ENCODE peak calls at places on chromosome 2, in nine cellular contexts. One of them, this sample, is unnamed.

GRCh38 chr2:186648130-186648529 is 45.7 kb upstream of the FAM171B start:
- DNase-seq in head of caudate nucleus: no peak
- DNase-seq in keratinocyte: no peak
- DNase-seq in H7: no peak
- DNase-seq in CD8-positive, alpha-beta T cell: no peak
- DNase-seq in stimulated activated CD4-positive, alpha-beta T cell treated with anti-CD3 and anti-CD28 coated beads, Interleukin-2, amount 100 ng/mL, for 24 hours: no peak
- DNase-seq in choroid plexus epithelial cell: peak
- DNase-seq in fibroblast of the aortic adventitia: no peak
- DNase-seq in NCI-H2029: no peak
- DNase-seq in this sample: no peak

GRCh38 chr2:241859436-241860183 is 916 bp upstream of the PDCD1 start:
- DNase-seq in head of caudate nucleus: peak
- DNase-seq in CD8-positive, alpha-beta T cell: no peak
- DNase-seq in keratinocyte: no peak
- DNase-seq in choroid plexus epithelial cell: peak
- DNase-seq in stimulated activated CD4-positive, alpha-beta T cell treated with anti-CD3 and anti-CD28 coated beads, Interleukin-2, amount 100 ng/mL, for 24 hours: peak
- DNase-seq in NCI-H2029: no peak
- DNase-seq in fibroblast of the aortic adventitia: peak
- DNase-seq in H7: peak
- DNase-seq in this sample: peak

GRCh38 chr2:151091583-151091982 is 170.1 kb downstream of the RBM43 start:
- DNase-seq in stimulated activated CD4-positive, alpha-beta T cell treated with anti-CD3 and anti-CD28 coated beads, Interleukin-2, amount 100 ng/mL, for 24 hours: no peak
- DNase-seq in NCI-H2029: no peak
- DNase-seq in choroid plexus epithelial cell: no peak
- DNase-seq in keratinocyte: no peak
- DNase-seq in H7: no peak
- DNase-seq in head of caudate nucleus: no peak
- DNase-seq in fibroblast of the aortic adventitia: no peak
- DNase-seq in CD8-positive, alpha-beta T cell: no peak
- DNase-seq in this sample: no peak

GRCh38 chr2:159902722-159903121 is 104.7 kb upstream of the CD302 start:
- DNase-seq in CD8-positive, alpha-beta T cell: no peak
- DNase-seq in H7: no peak
- DNase-seq in stimulated activated CD4-positive, alpha-beta T cell treated with anti-CD3 and anti-CD28 coated beads, Interleukin-2, amount 100 ng/mL, for 24 hours: no peak
- DNase-seq in head of caudate nucleus: no peak
- DNase-seq in choroid plexus epithelial cell: peak
- DNase-seq in keratinocyte: no peak
- DNase-seq in NCI-H2029: no peak
- DNase-seq in fibroblast of the aortic adventitia: no peak
- DNase-seq in this sample: no peak

GRCh38 chr2:238895901-238896600 is 48.2 kb downstream of the TWIST2 start:
- DNase-seq in stimulated activated CD4-positive, alpha-beta T cell treated with anti-CD3 and anti-CD28 coated beads, Interleukin-2, amount 100 ng/mL, for 24 hours: no peak
- DNase-seq in fibroblast of the aortic adventitia: peak
- DNase-seq in CD8-positive, alpha-beta T cell: no peak
- DNase-seq in keratinocyte: no peak
- DNase-seq in NCI-H2029: no peak
- DNase-seq in choroid plexus epithelial cell: peak
- DNase-seq in head of caudate nucleus: no peak
- DNase-seq in H7: peak
- DNase-seq in this sample: no peak

GRCh38 chr2:102082591-102083586 is 59.7 kb upstream of the IL1R1 start:
- DNase-seq in head of caudate nucleus: no peak
- DNase-seq in stimulated activated CD4-positive, alpha-beta T cell treated with anti-CD3 and anti-CD28 coated beads, Interleukin-2, amount 100 ng/mL, for 24 hours: peak
- DNase-seq in NCI-H2029: peak
- DNase-seq in keratinocyte: no peak
- DNase-seq in H7: no peak
- DNase-seq in choroid plexus epithelial cell: peak
- DNase-seq in fibroblast of the aortic adventitia: peak
- DNase-seq in CD8-positive, alpha-beta T cell: no peak
- DNase-seq in this sample: peak

GRCh38 chr2:39062320-39062719 is 58.5 kb downstream of the SOS1 start:
- DNase-seq in stimulated activated CD4-positive, alpha-beta T cell treated with anti-CD3 and anti-CD28 coated beads, Interleukin-2, amount 100 ng/mL, for 24 hours: no peak
- DNase-seq in head of caudate nucleus: no peak
- DNase-seq in choroid plexus epithelial cell: no peak
- DNase-seq in keratinocyte: no peak
- DNase-seq in CD8-positive, alpha-beta T cell: no peak
- DNase-seq in NCI-H2029: no peak
- DNase-seq in H7: no peak
- DNase-seq in fibroblast of the aortic adventitia: no peak
- DNase-seq in this sample: no peak

GRCh38 chr2:12697617-12698016 is 19.1 kb upstream of the TRIB2 start:
- DNase-seq in choroid plexus epithelial cell: no peak
- DNase-seq in CD8-positive, alpha-beta T cell: no peak
- DNase-seq in NCI-H2029: no peak
- DNase-seq in head of caudate nucleus: no peak
- DNase-seq in H7: no peak
- DNase-seq in keratinocyte: no peak
- DNase-seq in stimulated activated CD4-positive, alpha-beta T cell treated with anti-CD3 and anti-CD28 coated beads, Interleukin-2, amount 100 ng/mL, for 24 hours: no peak
- DNase-seq in fibroblast of the aortic adventitia: no peak
- DNase-seq in this sample: no peak

GRCh38 chr2:43227830-43228280 is 1.4 kb upstream of the ZFP36L2 start:
- DNase-seq in head of caudate nucleus: no peak
- DNase-seq in choroid plexus epithelial cell: no peak
- DNase-seq in CD8-positive, alpha-beta T cell: no peak
- DNase-seq in fibroblast of the aortic adventitia: no peak
- DNase-seq in stimulated activated CD4-positive, alpha-beta T cell treated with anti-CD3 and anti-CD28 coated beads, Interleukin-2, amount 100 ng/mL, for 24 hours: no peak
- DNase-seq in keratinocyte: no peak
- DNase-seq in NCI-H2029: no peak
- DNase-seq in H7: no peak
- DNase-seq in this sample: no peak

GRCh38 chr2:154875999-154876398 is 177.5 kb downstream of the KCNJ3 start:
- DNase-seq in fibroblast of the aortic adventitia: no peak
- DNase-seq in head of caudate nucleus: no peak
- DNase-seq in H7: no peak
- DNase-seq in NCI-H2029: no peak
- DNase-seq in choroid plexus epithelial cell: no peak
- DNase-seq in stimulated activated CD4-positive, alpha-beta T cell treated with anti-CD3 and anti-CD28 coated beads, Interleukin-2, amount 100 ng/mL, for 24 hours: no peak
- DNase-seq in keratinocyte: no peak
- DNase-seq in CD8-positive, alpha-beta T cell: no peak
- DNase-seq in this sample: no peak

GRCh38 chr2:55097462-55098410 is 47.5 kb upstream of the RTN4 start:
- DNase-seq in H7: no peak
- DNase-seq in keratinocyte: no peak
- DNase-seq in stimulated activated CD4-positive, alpha-beta T cell treated with anti-CD3 and anti-CD28 coated beads, Interleukin-2, amount 100 ng/mL, for 24 hours: no peak
- DNase-seq in NCI-H2029: no peak
- DNase-seq in head of caudate nucleus: no peak
- DNase-seq in CD8-positive, alpha-beta T cell: no peak
- DNase-seq in fibroblast of the aortic adventitia: peak
- DNase-seq in choroid plexus epithelial cell: peak
- DNase-seq in this sample: no peak

GRCh38 chr2:49753344-49753930 is 599.1 kb upstream of the FSHR start:
- DNase-seq in NCI-H2029: no peak
- DNase-seq in CD8-positive, alpha-beta T cell: no peak
- DNase-seq in choroid plexus epithelial cell: no peak
- DNase-seq in stimulated activated CD4-positive, alpha-beta T cell treated with anti-CD3 and anti-CD28 coated beads, Interleukin-2, amount 100 ng/mL, for 24 hours: no peak
- DNase-seq in keratinocyte: no peak
- DNase-seq in fibroblast of the aortic adventitia: no peak
- DNase-seq in H7: no peak
- DNase-seq in head of caudate nucleus: no peak
- DNase-seq in this sample: no peak

GRCh38 chr2:188721231-188721630 is 252.9 kb upstream of the COL3A1 start:
- DNase-seq in fibroblast of the aortic adventitia: peak
- DNase-seq in H7: no peak
- DNase-seq in head of caudate nucleus: no peak
- DNase-seq in CD8-positive, alpha-beta T cell: no peak
- DNase-seq in choroid plexus epithelial cell: no peak
- DNase-seq in keratinocyte: no peak
- DNase-seq in stimulated activated CD4-positive, alpha-beta T cell treated with anti-CD3 and anti-CD28 coated beads, Interleukin-2, amount 100 ng/mL, for 24 hours: no peak
- DNase-seq in NCI-H2029: no peak
- DNase-seq in this sample: no peak

GRCh38 chr2:42974697-42975357 is 182.4 kb upstream of the HAAO start:
- DNase-seq in keratinocyte: no peak
- DNase-seq in CD8-positive, alpha-beta T cell: peak
- DNase-seq in NCI-H2029: no peak
- DNase-seq in H7: peak
- DNase-seq in choroid plexus epithelial cell: peak
- DNase-seq in stimulated activated CD4-positive, alpha-beta T cell treated with anti-CD3 and anti-CD28 coated beads, Interleukin-2, amount 100 ng/mL, for 24 hours: peak
- DNase-seq in fibroblast of the aortic adventitia: peak
- DNase-seq in head of caudate nucleus: peak
- DNase-seq in this sample: peak

GRCh38 chr2:135667045-135667444 is 74.6 kb upstream of the UBXN4 start:
- DNase-seq in keratinocyte: no peak
- DNase-seq in fibroblast of the aortic adventitia: peak
- DNase-seq in choroid plexus epithelial cell: peak
- DNase-seq in CD8-positive, alpha-beta T cell: no peak
- DNase-seq in H7: no peak
- DNase-seq in head of caudate nucleus: no peak
- DNase-seq in stimulated activated CD4-positive, alpha-beta T cell treated with anti-CD3 and anti-CD28 coated beads, Interleukin-2, amount 100 ng/mL, for 24 hours: no peak
- DNase-seq in NCI-H2029: no peak
- DNase-seq in this sample: no peak

GRCh38 chr2:216606551-216607527 is 26.4 kb upstream of the IGFBP2 start:
- DNase-seq in CD8-positive, alpha-beta T cell: peak
- DNase-seq in stimulated activated CD4-positive, alpha-beta T cell treated with anti-CD3 and anti-CD28 coated beads, Interleukin-2, amount 100 ng/mL, for 24 hours: peak
- DNase-seq in NCI-H2029: no peak
- DNase-seq in keratinocyte: no peak
- DNase-seq in choroid plexus epithelial cell: no peak
- DNase-seq in fibroblast of the aortic adventitia: no peak
- DNase-seq in H7: peak
- DNase-seq in head of caudate nucleus: no peak
- DNase-seq in this sample: peak

GRCh38 chr2:219612605-219613286 is 14.7 kb upstream of the SLC4A3 start:
- DNase-seq in NCI-H2029: peak
- DNase-seq in keratinocyte: no peak
- DNase-seq in fibroblast of the aortic adventitia: no peak
- DNase-seq in choroid plexus epithelial cell: no peak
- DNase-seq in stimulated activated CD4-positive, alpha-beta T cell treated with anti-CD3 and anti-CD28 coated beads, Interleukin-2, amount 100 ng/mL, for 24 hours: no peak
- DNase-seq in head of caudate nucleus: no peak
- DNase-seq in CD8-positive, alpha-beta T cell: no peak
- DNase-seq in H7: peak
- DNase-seq in this sample: no peak

GRCh38 chr2:104733544-104733943 is 120.4 kb upstream of the POU3F3 start:
- DNase-seq in fibroblast of the aortic adventitia: no peak
- DNase-seq in choroid plexus epithelial cell: peak
- DNase-seq in keratinocyte: no peak
- DNase-seq in stimulated activated CD4-positive, alpha-beta T cell treated with anti-CD3 and anti-CD28 coated beads, Interleukin-2, amount 100 ng/mL, for 24 hours: no peak
- DNase-seq in H7: peak
- DNase-seq in head of caudate nucleus: peak
- DNase-seq in NCI-H2029: no peak
- DNase-seq in CD8-positive, alpha-beta T cell: no peak
- DNase-seq in this sample: no peak

This sample was measured in T-helper 2 cell treated with Interferon-gamma antibody and Interleukin-4, amounts not matched to agents 5 μg/mL and 100 μg/mL, for 36 hours.